ENCODE peak calls at places on chromosome 18, in eight cellular contexts. S, B, J, H, G, M, U and C are unnamed samples.

GRCh38 chr18:47883771-47884413 is 46.6 kb downstream of the SMAD2 start:
- DNase-seq in S (no peak), B (peak; percentile 13), J (peak; percentile 28), H (peak; percentile 53), G (no peak), M (peak; percentile 62), U (peak; percentile 91), C (peak; percentile 17)

GRCh38 chr18:26981373-26982082 is 116.0 kb upstream of the AQP4 start:
- DNase-seq in S (no peak), B (no peak), J (no peak), H (no peak), G (no peak), M (no peak), U (peak; percentile 32), C (no peak)

GRCh38 chr18:79699653-79700052 is 20.1 kb downstream of the CTDP1 start:
- DNase-seq in S (no peak), B (no peak), J (no peak), H (no peak), G (no peak), M (no peak), U (no peak), C (peak; percentile 59)

GRCh38 chr18:46660955-46661749 is 4.1 kb upstream of the LOXHD1 start:
- DNase-seq in S (peak; percentile 89), B (peak; percentile 2), J (no peak), H (no peak), G (no peak), M (no peak), U (no peak), C (no peak)

GRCh38 chr18:79714531-79715240 is 35.1 kb downstream of the CTDP1 start:
- DNase-seq in S (no peak), B (no peak), J (no peak), H (no peak), G (peak; percentile 70), M (no peak), U (no peak), C (no peak)

GRCh38 chr18:44093253-44093652 is 587.4 kb upstream of the SETBP1 start:
- DNase-seq in S (no peak), B (no peak), J (no peak), H (no peak), G (no peak), M (no peak), U (no peak), C (no peak)

GRCh38 chr18:11857177-11857887 is 6.1 kb downstream of the CHMP1B start:
- DNase-seq in S (peak; percentile 30), B (no peak), J (no peak), H (no peak), G (no peak), M (peak; percentile 98), U (peak; percentile 100), C (peak; percentile 72)

GRCh38 chr18:340044-340443 is 72.2 kb upstream of the THOC1 start:
- DNase-seq in S (no peak), B (no peak), J (no peak), H (no peak), G (no peak), M (no peak), U (no peak), C (no peak)

GRCh38 chr18:68034293-68034692 is 517.8 kb upstream of the DSEL start:
- DNase-seq in S (no peak), B (no peak), J (no peak), H (no peak), G (no peak), M (peak; percentile 57), U (no peak), C (no peak)

GRCh38 chr18:6333981-6334380 is 80.7 kb downstream of the L3MBTL4 start:
- DNase-seq in S (no peak), B (no peak), J (no peak), H (no peak), G (no peak), M (no peak), U (no peak), C (no peak)

GRCh38 chr18:22604390-22604985 is 186.8 kb upstream of the CTAGE1 start:
- DNase-seq in S (no peak), B (no peak), J (no peak), H (no peak), G (peak; percentile 72), M (no peak), U (peak; percentile 9), C (no peak)

GRCh38 chr18:5503740-5504139 is 40.1 kb downstream of the EPB41L3 start:
- DNase-seq in S (no peak), B (no peak), J (no peak), H (no peak), G (no peak), M (no peak), U (no peak), C (no peak)